ENCODE peak calls at places on chromosomes 16 and 17, in four cellular contexts. V, N, H and F are unnamed samples.

GRCh38 chr16:75074920-75075687 is 41.5 kb downstream of the LDHD start:
- DNase-seq in V (no peak), N (no peak), H (no peak), F (no peak)

GRCh38 chr17:62617894-62618472 is 9.5 kb upstream of the MRC2 start:
- DNase-seq in V (no peak), N (no peak), H (no peak), F (no peak)

GRCh38 chr16:64437706-64438329 is 684.0 kb downstream of the CDH11 start:
- DNase-seq in V (no peak), N (no peak), H (no peak), F (no peak)

GRCh38 chr16:85697441-85697840 is 8.7 kb upstream of the GINS2 start:
- DNase-seq in V (no peak), N (no peak), H (no peak), F (no peak)

GRCh38 chr17:17568772-17569195 is 22.7 kb downstream of the PEMT start:
- DNase-seq in V (peak; percentile 49), N (peak; percentile 80), H (no peak), F (peak; percentile 80)

GRCh38 chr16:31488630-31489564 is 6.0 kb downstream of the SLC5A2 start:
- DNase-seq in V (no peak), N (no peak), H (no peak), F (no peak)

GRCh38 chr17:78667091-78667490 is 89.9 kb upstream of the DNAH17 start:
- DNase-seq in V (no peak), N (no peak), H (no peak), F (no peak)

GRCh38 chr17:79005063-79005861 is 4.3 kb downstream of the CANT1 start:
- DNase-seq in V (peak; percentile 85), N (no peak), H (no peak), F (no peak)

GRCh38 chr17:34556384-34556783 is 23.0 kb upstream of the TMEM132E start:
- DNase-seq in V (no peak), N (no peak), H (no peak), F (peak; percentile 40)

GRCh38 chr17:80382956-80383355 is 32.0 kb upstream of the ENDOV start:
- DNase-seq in V (no peak), N (no peak), H (no peak), F (no peak)

GRCh38 chr17:50468120-50469004 is at the start of gene CHAD:
- DNase-seq in V (no peak), N (no peak), H (no peak), F (no peak)

GRCh38 chr17:77371888-77372443 is 231.2 kb downstream of the SEC14L1 start:
- DNase-seq in V (no peak), N (no peak), H (no peak), F (no peak)

GRCh38 chr16:50114357-50115129 is 38.6 kb upstream of the TENT4B start:
- DNase-seq in V (peak; percentile 72), N (no peak), H (no peak), F (no peak)

GRCh38 chr17:59165933-59166342 is 10.4 kb downstream of the PRR11 start:
- DNase-seq in V (no peak), N (peak; percentile 63), H (peak; percentile 36), F (no peak)

GRCh38 chr17:66494023-66494803 is 191.8 kb downstream of the PRKCA start:
- DNase-seq in V (no peak), N (no peak), H (no peak), F (no peak)

GRCh38 chr16:89005201-89006035 is 28.4 kb upstream of the CBFA2T3 start:
- DNase-seq in V (no peak), N (no peak), H (no peak), F (no peak)

GRCh38 chr16:865026-865425 is 64.5 kb upstream of the GNG13 start:
- DNase-seq in V (no peak), N (no peak), H (no peak), F (no peak)